ENCODE peak calls at places on chromosomes 3 and 15, in four cellular contexts. One of them, this sample, is unnamed.

GRCh38 chr3:58234516-58234931 is 3.1 kb upstream of the ABHD6 start:
- DNase-seq in GM12878: no peak
- DNase-seq in HepG2: peak
- DNase-seq in K562: no peak
- DNase-seq in this sample: no peak

GRCh38 chr3:101859882-101860281 is 10.6 kb downstream of the NFKBIZ start:
- DNase-seq in GM12878: no peak
- DNase-seq in HepG2: no peak
- DNase-seq in K562: no peak
- DNase-seq in this sample: no peak

GRCh38 chr3:71461749-71462483 is 121.6 kb downstream of the FOXP1 start:
- DNase-seq in GM12878: no peak
- DNase-seq in HepG2: no peak
- DNase-seq in K562: no peak
- DNase-seq in this sample: no peak

GRCh38 chr3:188683032-188683491 is 488.7 kb upstream of the TPRG1 start:
- DNase-seq in GM12878: no peak
- DNase-seq in HepG2: peak
- DNase-seq in K562: no peak
- DNase-seq in this sample: no peak

GRCh38 chr3:22450785-22451400 is 699.9 kb upstream of the ZNF385D start:
- DNase-seq in GM12878: no peak
- DNase-seq in HepG2: no peak
- DNase-seq in K562: no peak
- DNase-seq in this sample: no peak

GRCh38 chr3:29335438-29335837 is 54.6 kb downstream of the RBMS3 start:
- DNase-seq in GM12878: no peak
- DNase-seq in HepG2: no peak
- DNase-seq in K562: no peak
- DNase-seq in this sample: no peak

GRCh38 chr3:11904157-11904556 is 57.5 kb upstream of the TAMM41 start:
- DNase-seq in GM12878: no peak
- DNase-seq in HepG2: no peak
- DNase-seq in K562: no peak
- DNase-seq in this sample: no peak

GRCh38 chr15:78360958-78361714 is 21.0 kb downstream of the CRABP1 start:
- DNase-seq in GM12878: no peak
- DNase-seq in HepG2: no peak
- DNase-seq in K562: peak
- DNase-seq in this sample: no peak

GRCh38 chr3:9685216-9686049 is 18.2 kb upstream of the CPNE9 start:
- DNase-seq in GM12878: no peak
- DNase-seq in HepG2: no peak
- DNase-seq in K562: no peak
- DNase-seq in this sample: no peak

GRCh38 chr15:70474367-70474681 is 289.0 kb downstream of the UACA start:
- DNase-seq in GM12878: no peak
- DNase-seq in HepG2: no peak
- DNase-seq in K562: no peak
- DNase-seq in this sample: no peak

GRCh38 chr15:92617197-92618037 is 38.2 kb downstream of the FAM174B start:
- DNase-seq in GM12878: no peak
- DNase-seq in HepG2: peak
- DNase-seq in K562: peak
- DNase-seq in this sample: no peak

GRCh38 chr3:102444101-102444500 is 9.3 kb downstream of the ZPLD1 start:
- DNase-seq in GM12878: no peak
- DNase-seq in HepG2: no peak
- DNase-seq in K562: no peak
- DNase-seq in this sample: no peak

GRCh38 chr15:63409179-63409578 is 27.5 kb upstream of the CA12 start:
- DNase-seq in GM12878: no peak
- DNase-seq in HepG2: no peak
- DNase-seq in K562: no peak
- DNase-seq in this sample: no peak

GRCh38 chr3:50078622-50079021 is 10.1 kb upstream of the RBM5 start:
- DNase-seq in GM12878: no peak
- DNase-seq in HepG2: no peak
- DNase-seq in K562: no peak
- DNase-seq in this sample: no peak

DNA sequence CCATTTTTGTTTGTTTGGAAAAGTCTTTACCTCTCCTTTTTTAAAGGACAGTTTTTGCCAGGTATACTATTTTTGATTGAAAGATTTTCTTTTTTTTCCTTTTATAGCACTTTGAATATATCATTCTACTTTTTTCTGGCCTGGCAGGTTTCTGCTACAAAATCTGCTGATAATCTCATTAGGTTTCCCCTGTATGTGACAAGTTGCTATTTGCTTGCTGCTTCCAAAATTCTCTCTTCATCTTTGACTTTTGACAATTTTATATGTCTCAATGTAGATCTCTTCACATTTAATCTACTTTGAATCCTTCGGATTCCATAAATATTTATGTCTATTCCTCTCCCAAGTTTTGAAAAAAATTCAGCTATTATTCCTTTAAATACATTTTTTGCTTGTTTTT is 838.5 kb downstream of the IGSF11 start:
- DNase-seq in GM12878: no peak
- DNase-seq in HepG2: no peak
- DNase-seq in K562: no peak
- DNase-seq in this sample: no peak
- TF ChIP-seq RAD21 in GM12878: no peak
- TF ChIP-seq RAD21 in HepG2: no peak
- TF ChIP-seq RAD21 in K562: no peak
- TF ChIP-seq RAD21 in this sample: no peak

GRCh38 chr3:115836944-115837343 is 213.6 kb downstream of the GAP43 start:
- DNase-seq in GM12878: no peak
- DNase-seq in HepG2: no peak
- DNase-seq in K562: peak
- DNase-seq in this sample: no peak
- TF ChIP-seq SRF in GM12878: no peak
- TF ChIP-seq SRF in HepG2: no peak
- TF ChIP-seq SRF in K562: no peak
- TF ChIP-seq SRF in this sample: no peak

DNA sequence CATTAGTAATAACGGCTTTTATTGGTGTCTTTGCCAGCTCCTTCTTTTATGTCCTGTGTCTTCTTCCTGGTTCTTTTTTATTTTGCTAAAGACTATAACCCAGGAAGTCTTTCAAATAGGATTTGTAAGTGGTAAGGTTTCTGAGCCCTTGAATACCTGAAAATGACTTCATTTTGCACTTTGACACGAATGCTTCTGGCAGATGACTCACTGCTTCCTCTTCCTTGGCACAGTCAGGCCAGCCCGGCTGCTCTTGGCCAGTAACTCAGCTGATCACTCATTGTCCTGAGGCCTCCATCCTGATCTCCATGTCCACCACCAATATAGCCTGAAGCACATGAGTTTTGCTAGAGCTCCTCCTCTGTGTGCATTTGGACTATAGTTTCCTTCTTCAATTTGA is 48.7 kb upstream of the NR2E3 start:
- DNase-seq in GM12878: no peak
- DNase-seq in HepG2: peak
- DNase-seq in K562: no peak
- DNase-seq in this sample: no peak
- TF ChIP-seq TAF1 in GM12878: no peak
- TF ChIP-seq TAF1 in HepG2: no peak
- TF ChIP-seq TAF1 in K562: no peak
- TF ChIP-seq TAF1 in this sample: no peak

GRCh38 chr15:31805090-31805662 is 225.1 kb upstream of the CHRNA7 start:
- DNase-seq in GM12878: no peak
- DNase-seq in HepG2: no peak
- DNase-seq in K562: no peak
- DNase-seq in this sample: no peak
- TF ChIP-seq RAD21 in GM12878: no peak
- TF ChIP-seq RAD21 in HepG2: no peak
- TF ChIP-seq RAD21 in K562: no peak
- TF ChIP-seq RAD21 in this sample: no peak

This sample was measured in H1.